ENCODE peak calls at places on chromosome 4, in four cellular contexts. One of them, this sample, is unnamed.

GRCh38 chr4:128565565-128566186 is 243.8 kb upstream of the JADE1 start:
- DNase-seq in HCT116: peak
- DNase-seq in esophagus muscularis mucosa: no peak
- DNase-seq in esophagus squamous epithelium: no peak
- DNase-seq in this sample: peak

GRCh38 chr4:168993724-168994510 is 16.1 kb downstream of the CBR4 start:
- DNase-seq in esophagus muscularis mucosa: no peak
- DNase-seq in HCT116: no peak
- DNase-seq in esophagus squamous epithelium: no peak
- DNase-seq in this sample: no peak

GRCh38 chr4:87732033-87732770 is 67.2 kb upstream of the IBSP start:
- DNase-seq in HCT116: no peak
- DNase-seq in esophagus squamous epithelium: no peak
- DNase-seq in esophagus muscularis mucosa: no peak
- DNase-seq in this sample: no peak

GRCh38 chr4:46386570-46386969 is 3.4 kb downstream of the GABRA2 start:
- DNase-seq in esophagus squamous epithelium: no peak
- DNase-seq in HCT116: no peak
- DNase-seq in esophagus muscularis mucosa: no peak
- DNase-seq in this sample: no peak

GRCh38 chr4:183333983-183334382 is 11.8 kb upstream of the CLDN24 start:
- DNase-seq in HCT116: peak
- DNase-seq in esophagus squamous epithelium: no peak
- DNase-seq in esophagus muscularis mucosa: no peak
- DNase-seq in this sample: no peak

GRCh38 chr4:138555584-138555983 is 313.4 kb upstream of the SLC7A11 start:
- DNase-seq in esophagus squamous epithelium: no peak
- DNase-seq in HCT116: no peak
- DNase-seq in esophagus muscularis mucosa: no peak
- DNase-seq in this sample: no peak

GRCh38 chr4:101458914-101459313 is 111.6 kb upstream of the PPP3CA start:
- DNase-seq in esophagus squamous epithelium: no peak
- DNase-seq in HCT116: no peak
- DNase-seq in esophagus muscularis mucosa: no peak
- DNase-seq in this sample: no peak

GRCh38 chr4:1604706-1605205 is 79.4 kb downstream of the FAM53A start:
- DNase-seq in HCT116: no peak
- DNase-seq in esophagus squamous epithelium: no peak
- DNase-seq in esophagus muscularis mucosa: no peak
- DNase-seq in this sample: no peak

GRCh38 chr4:110854021-110854678 is 231.3 kb upstream of the PITX2 start:
- DNase-seq in esophagus muscularis mucosa: no peak
- DNase-seq in esophagus squamous epithelium: no peak
- DNase-seq in HCT116: no peak
- DNase-seq in this sample: no peak

GRCh38 chr4:85717847-85718246 is 242.9 kb downstream of the ARHGAP24 start:
- DNase-seq in HCT116: no peak
- DNase-seq in esophagus squamous epithelium: no peak
- DNase-seq in esophagus muscularis mucosa: no peak
- DNase-seq in this sample: no peak

GRCh38 chr4:38360201-38360600 is 303.8 kb upstream of the KLF3 start:
- DNase-seq in HCT116: no peak
- DNase-seq in esophagus squamous epithelium: no peak
- DNase-seq in esophagus muscularis mucosa: no peak
- DNase-seq in this sample: no peak

GRCh38 chr4:15754323-15754722 is 23.8 kb upstream of the CD38 start:
- DNase-seq in esophagus muscularis mucosa: no peak
- DNase-seq in HCT116: no peak
- DNase-seq in esophagus squamous epithelium: no peak
- DNase-seq in this sample: no peak

GRCh38 chr4:41212221-41213203 is 1.8 kb downstream of the APBB2 start:
- DNase-seq in esophagus muscularis mucosa: no peak
- DNase-seq in HCT116: no peak
- DNase-seq in esophagus squamous epithelium: no peak
- DNase-seq in this sample: peak

GRCh38 chr4:53618321-53618720 is 27.0 kb upstream of the LNX1 start:
- DNase-seq in esophagus muscularis mucosa: no peak
- DNase-seq in HCT116: no peak
- DNase-seq in esophagus squamous epithelium: no peak
- DNase-seq in this sample: no peak

GRCh38 chr4:48635310-48635709 is 144.8 kb downstream of the FRYL start:
- DNase-seq in esophagus muscularis mucosa: no peak
- DNase-seq in esophagus squamous epithelium: no peak
- DNase-seq in HCT116: peak
- DNase-seq in this sample: no peak

GRCh38 chr4:153204247-153205027 is at the start of gene TRIM2:
- DNase-seq in esophagus squamous epithelium: no peak
- DNase-seq in HCT116: peak
- DNase-seq in esophagus muscularis mucosa: no peak
- DNase-seq in this sample: peak

GRCh38 chr4:13399257-13399656 is 84.9 kb downstream of the RAB28 start:
- DNase-seq in esophagus squamous epithelium: no peak
- DNase-seq in HCT116: no peak
- DNase-seq in esophagus muscularis mucosa: no peak
- DNase-seq in this sample: no peak

GRCh38 chr4:104491826-104492771 is 2.6 kb downstream of the CXXC4 start:
- DNase-seq in HCT116: no peak
- DNase-seq in esophagus squamous epithelium: no peak
- DNase-seq in esophagus muscularis mucosa: no peak
- DNase-seq in this sample: peak

GRCh38 chr4:73528171-73528570 is 46.6 kb downstream of the AFM start:
- DNase-seq in esophagus muscularis mucosa: no peak
- DNase-seq in HCT116: no peak
- DNase-seq in esophagus squamous epithelium: no peak
- DNase-seq in this sample: no peak

GRCh38 chr4:11149612-11150259 is 279.0 kb downstream of the HS3ST1 start:
- DNase-seq in HCT116: no peak
- DNase-seq in esophagus squamous epithelium: no peak
- DNase-seq in esophagus muscularis mucosa: no peak
- DNase-seq in this sample: no peak

GRCh38 chr4:120232050-120232449 is 165.4 kb upstream of the MAD2L1 start:
- DNase-seq in HCT116: no peak
- DNase-seq in esophagus muscularis mucosa: no peak
- DNase-seq in esophagus squamous epithelium: no peak
- DNase-seq in this sample: no peak

GRCh38 chr4:100289530-100289888 is 99.2 kb upstream of the DDIT4L start:
- DNase-seq in HCT116: no peak
- DNase-seq in esophagus squamous epithelium: no peak
- DNase-seq in esophagus muscularis mucosa: no peak
- DNase-seq in this sample: no peak

GRCh38 chr4:182489607-182490006 is 246.4 kb downstream of the TENM3 start:
- DNase-seq in esophagus squamous epithelium: no peak
- DNase-seq in HCT116: no peak
- DNase-seq in esophagus muscularis mucosa: no peak
- DNase-seq in this sample: no peak

GRCh38 chr4:122224348-122224747 is 72.2 kb downstream of the BLTP1 start:
- DNase-seq in esophagus muscularis mucosa: no peak
- DNase-seq in HCT116: no peak
- DNase-seq in esophagus squamous epithelium: no peak
- DNase-seq in this sample: no peak

GRCh38 chr4:129087516-129087915 is 5.8 kb downstream of the SCLT1 start:
- DNase-seq in esophagus muscularis mucosa: no peak
- DNase-seq in HCT116: no peak
- DNase-seq in esophagus squamous epithelium: no peak
- DNase-seq in this sample: no peak

GRCh38 chr4:99366491-99366890 is 13.9 kb upstream of the ADH1C start:
- DNase-seq in HCT116: no peak
- DNase-seq in esophagus squamous epithelium: no peak
- DNase-seq in esophagus muscularis mucosa: no peak
- DNase-seq in this sample: no peak

GRCh38 chr4:25513814-25514213 is 136.8 kb downstream of the ANAPC4 start:
- DNase-seq in HCT116: no peak
- DNase-seq in esophagus squamous epithelium: no peak
- DNase-seq in esophagus muscularis mucosa: no peak
- DNase-seq in this sample: no peak

GRCh38 chr4:39729557-39729956 is 31.6 kb downstream of the UBE2K start:
- DNase-seq in HCT116: no peak
- DNase-seq in esophagus squamous epithelium: no peak
- DNase-seq in esophagus muscularis mucosa: no peak
- DNase-seq in this sample: no peak

GRCh38 chr4:99207069-99207743 is 11.8 kb downstream of the ADH6 start:
- DNase-seq in esophagus squamous epithelium: no peak
- DNase-seq in HCT116: no peak
- DNase-seq in esophagus muscularis mucosa: no peak
- DNase-seq in this sample: no peak

GRCh38 chr4:11537846-11538245 is 109.2 kb upstream of the HS3ST1 start:
- DNase-seq in HCT116: no peak
- DNase-seq in esophagus squamous epithelium: no peak
- DNase-seq in esophagus muscularis mucosa: no peak
- DNase-seq in this sample: no peak

GRCh38 chr4:7043521-7044414 is 596 bp downstream of the TADA2B start:
- DNase-seq in HCT116: no peak
- DNase-seq in esophagus muscularis mucosa: no peak
- DNase-seq in esophagus squamous epithelium: no peak
- DNase-seq in this sample: peak

GRCh38 chr4:7040760-7041159 is 2.4 kb upstream of the TADA2B start:
- DNase-seq in esophagus muscularis mucosa: no peak
- DNase-seq in HCT116: no peak
- DNase-seq in esophagus squamous epithelium: no peak
- DNase-seq in this sample: no peak

GRCh38 chr4:7042697-7043464 is at the start of gene TADA2B:
- DNase-seq in HCT116: peak
- DNase-seq in esophagus muscularis mucosa: peak
- DNase-seq in esophagus squamous epithelium: peak
- DNase-seq in this sample: peak

GRCh38 chr4:7041851-7042696 is 1.1 kb upstream of the TADA2B start:
- DNase-seq in HCT116: no peak
- DNase-seq in esophagus muscularis mucosa: no peak
- DNase-seq in esophagus squamous epithelium: no peak
- DNase-seq in this sample: no peak

DNA sequence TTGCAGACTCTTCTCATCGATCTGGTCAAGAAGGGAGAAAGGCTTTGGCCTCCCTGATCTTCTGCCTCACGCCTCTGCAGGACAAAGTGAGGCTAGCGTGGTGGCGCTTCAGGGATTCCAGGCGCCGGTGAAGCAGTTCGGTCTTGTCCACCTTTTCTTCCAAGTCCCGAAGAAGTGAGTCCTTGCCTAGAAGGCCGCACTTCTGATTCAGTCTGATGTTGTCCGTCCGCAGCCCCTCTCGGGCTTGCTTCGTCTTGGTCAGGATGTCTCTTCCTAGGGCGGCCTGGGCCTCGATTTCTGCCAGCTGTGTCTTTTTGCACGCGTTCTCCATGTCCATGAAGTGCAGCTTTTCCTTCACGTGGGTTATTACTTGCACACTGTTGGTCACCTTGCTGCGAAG is 1.9 kb upstream of the TADA2B start:
- DNase-seq in HCT116: no peak
- DNase-seq in esophagus squamous epithelium: no peak
- DNase-seq in esophagus muscularis mucosa: no peak
- DNase-seq in this sample: no peak
- TF ChIP-seq CTCF in HCT116: no peak
- TF ChIP-seq CTCF in esophagus squamous epithelium: no peak
- TF ChIP-seq CTCF in esophagus muscularis mucosa: no peak
- TF ChIP-seq CTCF in this sample: no peak

GRCh38 chr4:94452476-94453300 is 946 bp downstream of the PDLIM5 start:
- DNase-seq in esophagus muscularis mucosa: peak
- DNase-seq in esophagus squamous epithelium: peak
- DNase-seq in HCT116: peak
- DNase-seq in this sample: peak

GRCh38 chr4:94453534-94453963 is 1.8 kb downstream of the PDLIM5 start:
- DNase-seq in esophagus muscularis mucosa: no peak
- DNase-seq in esophagus squamous epithelium: no peak
- DNase-seq in HCT116: no peak
- DNase-seq in this sample: no peak

GRCh38 chr4:94457692-94458106 is 6.0 kb downstream of the PDLIM5 start:
- DNase-seq in esophagus muscularis mucosa: no peak
- DNase-seq in HCT116: no peak
- DNase-seq in esophagus squamous epithelium: no peak
- DNase-seq in this sample: no peak

GRCh38 chr4:94454405-94454804 is 2.7 kb downstream of the PDLIM5 start:
- DNase-seq in esophagus squamous epithelium: no peak
- DNase-seq in esophagus muscularis mucosa: no peak
- DNase-seq in HCT116: no peak
- DNase-seq in this sample: no peak

DNA sequence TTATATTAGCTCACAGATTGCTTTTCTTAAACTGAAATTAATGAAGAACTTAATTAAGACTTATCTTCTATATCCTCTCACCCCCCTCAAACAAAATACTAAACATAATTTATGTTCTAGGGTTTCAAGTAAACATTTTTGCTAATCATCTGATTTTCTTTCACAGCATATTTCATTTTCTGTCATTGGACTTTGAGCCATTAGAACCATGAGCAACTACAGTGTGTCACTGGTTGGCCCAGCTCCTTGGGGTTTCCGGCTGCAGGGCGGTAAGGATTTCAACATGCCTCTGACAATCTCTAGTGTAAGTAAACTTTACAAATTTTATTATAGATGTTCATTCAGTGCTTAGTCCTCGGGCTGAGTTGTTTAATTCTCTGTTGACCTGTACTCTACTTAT is 3.3 kb downstream of the PDLIM5 start:
- DNase-seq in HCT116: no peak
- DNase-seq in esophagus squamous epithelium: no peak
- DNase-seq in esophagus muscularis mucosa: no peak
- DNase-seq in this sample: peak
- TF ChIP-seq POLR2A in HCT116: no peak
- TF ChIP-seq POLR2A in esophagus squamous epithelium: no peak
- TF ChIP-seq POLR2A in esophagus muscularis mucosa: no peak
- TF ChIP-seq POLR2A in this sample: no peak

GRCh38 chr4:102473476-102473875 is 27.7 kb upstream of the NFKB1 start:
- DNase-seq in HCT116: no peak
- DNase-seq in esophagus squamous epithelium: no peak
- DNase-seq in esophagus muscularis mucosa: no peak
- DNase-seq in this sample: no peak
- H3K27ac ChIP-seq in HCT116: no peak
- H3K27ac ChIP-seq in esophagus squamous epithelium: no peak
- H3K27ac ChIP-seq in esophagus muscularis mucosa: no peak
- H3K27ac ChIP-seq in this sample: no peak

DNA sequence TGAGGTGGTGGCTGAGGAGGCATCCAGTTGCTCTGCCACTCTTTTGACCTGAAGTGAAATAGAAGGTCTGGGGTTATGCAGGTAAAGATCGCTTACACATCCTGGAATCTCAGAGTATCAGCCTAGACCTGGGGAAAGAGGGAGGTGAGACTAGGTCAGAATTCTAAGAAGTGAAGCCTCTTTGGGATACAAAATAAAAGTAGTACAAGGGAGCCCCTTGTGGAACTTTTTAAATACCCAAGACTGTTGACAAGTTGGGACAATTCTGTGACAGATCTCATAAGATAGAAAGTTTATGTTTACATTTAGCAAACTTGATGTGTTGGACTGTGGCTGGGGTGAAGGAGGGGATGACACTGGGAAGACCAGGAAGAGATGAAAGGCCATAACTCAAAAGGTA is 263.2 kb downstream of the SPRY1 start:
- DNase-seq in HCT116: no peak
- DNase-seq in esophagus squamous epithelium: no peak
- DNase-seq in esophagus muscularis mucosa: no peak
- DNase-seq in this sample: no peak
- TF ChIP-seq CTCF in HCT116: peak
- TF ChIP-seq CTCF in esophagus squamous epithelium: peak
- TF ChIP-seq CTCF in esophagus muscularis mucosa: no peak
- TF ChIP-seq CTCF in this sample: no peak

GRCh38 chr4:84638092-84638491 is 55.2 kb downstream of the CDS1 start:
- DNase-seq in HCT116: no peak
- DNase-seq in esophagus squamous epithelium: no peak
- DNase-seq in esophagus muscularis mucosa: no peak
- DNase-seq in this sample: no peak
- TF ChIP-seq POLR2A in HCT116: no peak
- TF ChIP-seq POLR2A in esophagus squamous epithelium: no peak
- TF ChIP-seq POLR2A in esophagus muscularis mucosa: no peak
- TF ChIP-seq POLR2A in this sample: no peak